ENCODE peak calls at places on chromosomes 12 and 14, in six cellular contexts. F is H7; C is IMR-90; W is CD8-positive, alpha-beta memory T cell; R is mammary epithelial cell; L is Panc1. U is an unnamed sample.

GRCh38 chr12:132488127-132489077 is 1.5 kb upstream of the FBRSL1 start:
- DNase-seq in L (no peak), C (no peak), R (no peak), F (peak; percentile 76), W (no peak), U (peak; percentile 90)

GRCh38 chr12:56957229-56958052 is at the start of gene RDH16:
- DNase-seq in R (peak; percentile 86), C (no peak), F (no peak), W (no peak), L (no peak), U (no peak)

GRCh38 chr14:88248606-88249005 is 74.5 kb downstream of the KCNK10 start:
- DNase-seq in F (no peak), L (no peak), W (no peak), R (no peak), C (no peak), U (no peak)

GRCh38 chr14:105419305-105420091 is at the start of gene MTA1:
- DNase-seq in W (peak; percentile 38), C (peak; percentile 8), F (peak; percentile 96), L (no peak), R (no peak), U (peak; percentile 53)

GRCh38 chr12:114123108-114123507 is 157.0 kb upstream of the RBM19 start:
- DNase-seq in W (no peak), L (no peak), F (peak; percentile 13), R (no peak), C (no peak), U (no peak)

GRCh38 chr14:105034314-105035039 is 13.6 kb upstream of the CDCA4 start:
- DNase-seq in L (no peak), R (no peak), C (no peak), W (no peak), F (peak; percentile 18), U (no peak)

GRCh38 chr12:58809064-58809607 is 111.2 kb downstream of the LRIG3 start:
- DNase-seq in F (no peak), C (peak; percentile 55), W (no peak), L (no peak), R (no peak), U (no peak)

GRCh38 chr12:19130224-19131019 is 889 bp downstream of the PLEKHA5 start:
- DNase-seq in W (peak; percentile 11), R (peak; percentile 39), L (no peak), F (peak; percentile 76), C (no peak), U (no peak)

GRCh38 chr14:90698379-90698869 is 117.8 kb downstream of the TTC7B start:
- DNase-seq in W (no peak), R (no peak), F (no peak), L (no peak), C (peak; percentile 58), U (no peak)

GRCh38 chr12:8554451-8555195 is 13.9 kb upstream of the CLEC4E start:
- DNase-seq in L (no peak), R (peak; percentile 39), C (peak; percentile 1), W (no peak), F (no peak), U (no peak)

GRCh38 chr12:112208511-112208910 is 83.2 kb downstream of the TRAFD1 start:
- DNase-seq in F (no peak), C (no peak), W (no peak), R (no peak), L (no peak), U (no peak)

GRCh38 chr12:63348544-63348943 is 197.5 kb upstream of the AVPR1A start:
- DNase-seq in L (no peak), R (peak; percentile 24), F (no peak), C (no peak), W (no peak), U (no peak)

GRCh38 chr14:26851793-26852192 is 254.0 kb upstream of the NOVA1 start:
- DNase-seq in L (no peak), C (no peak), F (no peak), R (no peak), W (no peak), U (no peak)

GRCh38 chr12:54360717-54361456 is 3.4 kb downstream of the GPR84 start:
- DNase-seq in F (peak; percentile 77), R (peak; percentile 64), W (no peak), C (peak; percentile 82), L (peak; percentile 81), U (peak; percentile 57)

GRCh38 chr14:89504084-89504483 is 87.1 kb upstream of the FOXN3 start:
- DNase-seq in F (no peak), C (peak; percentile 63), R (no peak), W (no peak), L (no peak), U (no peak)

GRCh38 chr14:88553886-88554457 is 835 bp downstream of the PTPN21 start:
- DNase-seq in W (no peak), R (no peak), L (no peak), F (no peak), C (peak; percentile 8), U (no peak)

GRCh38 chr12:5789469-5789968 is 155.5 kb downstream of the ANO2 start:
- DNase-seq in F (no peak), W (no peak), L (no peak), R (peak; percentile 56), C (no peak), U (no peak)

GRCh38 chr14:20179218-20179617 is 11.5 kb upstream of the OR11G2 start:
- DNase-seq in R (no peak), L (no peak), F (no peak), C (no peak), W (no peak), U (no peak)

GRCh38 chr14:80127466-80127865 is 83.8 kb downstream of the DIO2 start:
- DNase-seq in W (no peak), F (no peak), R (no peak), C (no peak), L (no peak), U (no peak)

GRCh38 chr12:80100566-80100965 is 1.2 kb downstream of the OTOGL start:
- DNase-seq in R (no peak), F (no peak), W (no peak), C (peak; percentile 77), L (no peak), U (no peak)

GRCh38 chr12:91249059-91250055 is 66.7 kb upstream of the DCN start:
- DNase-seq in W (no peak), C (no peak), F (no peak), L (no peak), R (no peak), U (no peak)

GRCh38 chr12:123149828-123150272 is 1.0 kb downstream of the PITPNM2 start:
- DNase-seq in F (peak; percentile 40), C (no peak), W (no peak), L (no peak), R (no peak), U (no peak)

GRCh38 chr14:101737414-101738367 is 23.8 kb upstream of the PPP2R5C start:
- DNase-seq in R (no peak), L (no peak), W (no peak), C (no peak), F (peak; percentile 20), U (peak; percentile 47)

GRCh38 chr12:45050751-45051489 is at the start of gene DBX2:
- DNase-seq in R (no peak), F (peak; percentile 71), W (no peak), C (no peak), L (no peak), U (no peak)

GRCh38 chr14:73700325-73700724 is 13.9 kb downstream of the PNMA1 start:
- DNase-seq in C (no peak), W (no peak), L (no peak), F (no peak), R (no peak), U (no peak)

GRCh38 chr12:101597164-101597563 is 2.4 kb downstream of the MYBPC1 start:
- DNase-seq in R (no peak), W (no peak), L (no peak), F (no peak), C (no peak), U (no peak)

GRCh38 chr12:112985655-112986290 is 7.5 kb downstream of the OAS2 start:
- DNase-seq in C (no peak), W (no peak), R (peak; percentile 75), F (no peak), L (no peak), U (no peak)

GRCh38 chr12:14946856-14947255 is 8.5 kb upstream of the ERP27 start:
- DNase-seq in W (no peak), C (no peak), F (no peak), L (no peak), R (no peak), U (no peak)
- H3K36me3 ChIP-seq in W (peaks cover 73% of the 10 kb centered on the region), C (no peaks in the 10 kb centered on the region), F (no peaks in the 10 kb centered on the region), L (no peaks in the 10 kb centered on the region), R (peaks cover 26% of the 10 kb centered on the region), U (peaks cover 88% of the 10 kb centered on the region)

GRCh38 chr12:49566361-49566760 is 1.6 kb downstream of the MCRS1 start:
- DNase-seq in C (no peak), L (no peak), R (no peak), F (no peak), W (no peak), U (no peak)
- H3K4me3 ChIP-seq in C (no peak overlapping the region), L (no peak overlapping the region), R (no peak overlapping the region), F (no peak overlapping the region), W (peak overlapping the region; percentile 96), U (peak overlapping the region; percentile 96)

DNA sequence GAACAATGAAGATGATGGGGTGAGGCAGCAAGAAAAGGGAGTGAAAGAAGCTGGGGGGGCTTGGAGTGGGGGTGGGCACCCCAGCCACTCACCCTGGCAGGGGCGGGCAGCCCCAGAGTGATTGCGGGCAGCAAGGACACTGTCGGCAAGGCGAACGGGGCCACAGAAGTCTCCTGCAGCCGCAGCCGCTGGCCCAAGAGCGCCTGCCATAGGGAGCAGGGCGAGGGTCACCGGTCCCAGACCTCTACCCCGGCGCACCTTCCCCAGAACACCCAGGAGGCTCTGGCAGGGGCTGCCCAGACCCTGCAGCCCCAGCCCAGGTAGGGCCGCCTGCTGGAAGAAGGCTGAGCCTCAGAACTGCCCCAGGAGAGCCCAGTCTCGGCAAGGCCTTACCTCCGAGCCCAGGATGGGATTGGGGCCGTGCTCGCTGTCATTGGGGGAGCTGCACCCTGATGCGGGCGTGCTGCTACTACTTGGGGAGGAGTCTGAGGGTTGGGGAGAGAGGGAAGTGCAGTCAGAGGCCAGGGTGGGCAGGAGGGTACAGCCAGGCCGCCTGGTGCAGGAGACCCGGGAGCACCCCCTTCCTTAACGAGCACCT is 22.9 kb downstream of the SLC48A1 start:
- DNase-seq in F (no peak), R (no peak), L (no peak), W (no peak), C (no peak), U (no peak)
- H3K36me3 ChIP-seq in F (peaks cover 19% of the 10 kb centered on the region), R (peaks cover 13% of the 10 kb centered on the region), L (peaks cover 4% of the 10 kb centered on the region), W (peaks cover 45% of the 10 kb centered on the region), C (peaks cover 68% of the 10 kb centered on the region), U (peaks cover 78% of the 10 kb centered on the region)

DNA sequence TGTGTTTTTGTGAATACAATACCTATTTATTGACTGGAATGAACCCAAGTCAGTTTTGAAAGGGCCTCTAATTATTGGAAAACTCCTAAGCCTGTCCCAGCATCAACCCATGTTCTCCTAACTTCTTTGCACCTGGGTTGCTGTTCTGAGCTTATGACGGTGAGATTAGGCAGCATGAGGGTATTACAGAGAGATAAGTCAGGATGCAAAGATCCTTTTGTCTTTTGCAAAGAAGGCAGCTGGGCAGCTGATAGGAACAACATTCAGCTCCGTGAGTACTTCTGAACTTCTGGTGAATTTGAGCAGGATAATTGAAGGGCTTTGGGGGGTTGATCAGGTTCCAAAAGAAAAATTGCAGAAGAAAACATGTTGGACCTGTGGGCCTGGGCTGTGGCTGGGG is at the start of gene PDE6H:
- DNase-seq in F (no peak), W (no peak), R (no peak), L (no peak), C (no peak), U (no peak)
- H3K4me3 ChIP-seq in F (no peak within 1 kb of the TSS), W (no peak within 1 kb of the TSS), R (no peak within 1 kb of the TSS), L (no peak within 1 kb of the TSS), C (no peak within 1 kb of the TSS), U (no peak within 1 kb of the TSS)